ENCODE peak calls at places on chromosomes 13 and 19, in eight cellular contexts. U is heart left ventricle, Z is K562, K is mesendoderm, F is right lobe of liver, E is suprapubic skin, W is psoas muscle, A is PC-3. C is an unnamed sample. For H3K36me3, the result is how much of the 10 kb centered on the place peaks cover.

GRCh38 chr13:20287976-20288375 is 55.9 kb upstream of the GJB6 start:
- DNase-seq in U (no peak), Z (no peak), K (no peak), F (no peak), E (no peak), W (no peak), A (no peak), C (no peak)

GRCh38 chr13:23365652-23366051 is 67.8 kb downstream of the SACS start:
- DNase-seq in U (no peak), Z (no peak), K (no peak), F (no peak), E (no peak), W (no peak), A (no peak), C (no peak)

GRCh38 chr13:74047925-74048324 is 86.3 kb downstream of the KLF12 start:
- DNase-seq in U (no peak), Z (no peak), K (no peak), F (no peak), E (no peak), W (no peak), A (peak), C (peak)

GRCh38 chr13:105220063-105220462 is 1315.4 kb downstream of the EFNB2 start:
- DNase-seq in U (no peak), Z (no peak), K (no peak), F (no peak), E (no peak), W (no peak), A (no peak), C (no peak)

GRCh38 chr19:9878511-9879196 is 43.5 kb downstream of the PIN1 start:
- DNase-seq in U (no peak), Z (no peak), K (peak), F (no peak), E (no peak), W (no peak), A (no peak), C (no peak)

GRCh38 chr13:23050126-23050525 is 130.7 kb upstream of the SGCG start:
- DNase-seq in U (no peak), Z (no peak), K (peak), F (no peak), E (no peak), W (no peak), A (no peak), C (no peak)

GRCh38 chr19:9996541-9996940 is 13.8 kb downstream of the COL5A3 start:
- DNase-seq in U (no peak), Z (no peak), K (no peak), F (no peak), E (no peak), W (no peak), A (no peak), C (no peak)

GRCh38 chr13:36712290-36712689 is 38.5 kb downstream of the SERTM1 start:
- DNase-seq in U (no peak), Z (no peak), K (no peak), F (no peak), E (no peak), W (no peak), A (no peak), C (no peak)

GRCh38 chr19:19866599-19867248 is 1.0 kb downstream of the ZNF253 start:
- DNase-seq in U (no peak), Z (peak), K (peak), F (no peak), E (no peak), W (peak), A (no peak), C (peak)

GRCh38 chr19:3849092-3849491 is 19.7 kb downstream of the ZFR2 start:
- DNase-seq in U (no peak), Z (peak), K (peak), F (no peak), E (no peak), W (no peak), A (peak), C (peak)

GRCh38 chr13:24502567-24503375 is 9.8 kb downstream of the PARP4 start:
- DNase-seq in U (no peak), Z (no peak), K (peak), F (peak), E (peak), W (no peak), A (peak), C (peak)

GRCh38 chr13:46831588-46832194 is 34.7 kb upstream of the ESD start:
- DNase-seq in U (no peak), Z (peak), K (peak), F (no peak), E (no peak), W (no peak), A (peak), C (peak)

GRCh38 chr19:1066748-1067340 is at the start of gene ARHGAP45:
- DNase-seq in U (no peak), Z (peak), K (peak), F (peak), E (peak), W (peak), A (peak), C (peak)

GRCh38 chr13:26327905-26328304 is 74.0 kb downstream of the CDK8 start:
- DNase-seq in U (no peak), Z (no peak), K (no peak), F (no peak), E (no peak), W (no peak), A (peak), C (no peak)
- H3K36me3 ChIP-seq in U (under half), Z (under half), K (under half), F (under half), E (under half), W (under half), A (under half), C (under half)

DNA sequence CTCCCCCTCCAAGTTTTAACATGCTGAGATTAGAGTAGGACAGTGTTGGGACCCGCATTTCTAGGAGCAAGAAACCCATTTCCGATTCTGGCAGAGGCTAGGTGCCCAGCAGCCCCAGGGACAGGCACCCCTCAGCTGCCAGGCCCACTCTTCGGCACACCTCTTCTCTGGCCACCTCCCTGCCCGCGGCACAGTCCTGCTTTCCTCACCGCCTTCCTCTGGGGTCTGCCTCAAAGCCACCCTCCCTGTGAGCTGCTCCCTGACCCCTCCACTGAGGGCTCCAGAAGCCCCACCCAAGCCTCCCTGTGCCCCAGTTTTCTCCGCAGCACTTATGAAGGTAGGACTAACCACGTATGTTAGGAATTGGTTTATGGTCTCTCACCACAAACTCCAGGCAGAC is 79.9 kb downstream of the STK24 start:
- DNase-seq in U (no peak), Z (no peak), K (no peak), F (peak), E (peak), W (no peak), A (no peak), C (no peak)
- H3K36me3 ChIP-seq in U (under half), Z (under half), K (under half), F (under half), E (under half), W (under half), A (under half), C (under half)

GRCh38 chr19:2216361-2217225 is 19.5 kb downstream of the PLEKHJ1 start:
- DNase-seq in U (no peak), Z (no peak), K (no peak), F (no peak), E (no peak), W (no peak), A (no peak), C (no peak)

GRCh38 chr19:2213799-2214198 is 22.3 kb downstream of the PLEKHJ1 start:
- DNase-seq in U (no peak), Z (no peak), K (no peak), F (no peak), E (no peak), W (peak), A (no peak), C (no peak)

GRCh38 chr19:2212861-2213711 is 23.0 kb downstream of the PLEKHJ1 start:
- DNase-seq in U (no peak), Z (no peak), K (no peak), F (no peak), E (no peak), W (no peak), A (no peak), C (no peak)

GRCh38 chr19:2215281-2215751 is 20.8 kb downstream of the PLEKHJ1 start:
- DNase-seq in U (no peak), Z (no peak), K (peak), F (no peak), E (no peak), W (no peak), A (no peak), C (peak)

DNA sequence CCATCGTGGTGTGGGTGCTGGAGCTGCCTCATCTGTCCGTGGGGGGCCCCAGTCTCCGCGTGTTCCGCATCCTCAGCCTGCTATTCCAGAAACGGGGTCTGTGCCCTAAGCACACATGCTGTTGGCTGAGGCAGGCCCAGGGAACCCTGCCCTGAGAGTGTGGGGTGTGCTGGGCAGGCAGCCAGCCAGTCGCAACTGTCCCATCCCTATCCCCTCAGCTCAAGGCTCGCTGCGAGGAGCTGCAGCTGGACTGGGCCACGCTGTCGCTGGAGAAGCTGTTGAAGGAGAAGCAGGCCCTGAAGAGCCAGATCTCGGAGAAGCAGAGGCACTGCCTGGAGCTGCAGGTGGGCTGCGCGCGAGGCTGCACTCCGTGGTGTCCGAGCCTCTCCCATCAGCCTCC is 21.9 kb downstream of the PLEKHJ1 start:
- DNase-seq in U (no peak), Z (no peak), K (no peak), F (no peak), E (no peak), W (no peak), A (no peak), C (no peak)
- H3K36me3 ChIP-seq in U (under half), Z (half or more), K (under half), F (under half), E (half or more), W (under half), A (under half), C (under half)

GRCh38 chr19:7985481-7985911 is 19.9 kb downstream of the ELAVL1 start:
- DNase-seq in U (no peak), Z (no peak), K (no peak), F (no peak), E (no peak), W (peak), A (no peak), C (no peak)

GRCh38 chr19:7982651-7983099 is 22.8 kb downstream of the ELAVL1 start:
- DNase-seq in U (no peak), Z (no peak), K (no peak), F (peak), E (no peak), W (peak), A (no peak), C (no peak)

GRCh38 chr19:7983286-7983950 is 22.0 kb downstream of the ELAVL1 start:
- DNase-seq in U (no peak), Z (no peak), K (no peak), F (peak), E (no peak), W (peak), A (no peak), C (no peak)

GRCh38 chr19:7982103-7982502 is 23.3 kb downstream of the ELAVL1 start:
- DNase-seq in U (no peak), Z (no peak), K (no peak), F (peak), E (no peak), W (peak), A (no peak), C (no peak)

GRCh38 chr19:7983995-7984837 is 21.2 kb downstream of the ELAVL1 start:
- DNase-seq in U (no peak), Z (no peak), K (no peak), F (peak), E (no peak), W (no peak), A (peak), C (no peak)
- H3K36me3 ChIP-seq in U (under half), Z (half or more), K (under half), F (under half), E (under half), W (under half), A (half or more), C (under half)

GRCh38 chr13:30159446-30159839 is 147.9 kb downstream of the KATNAL1 start:
- DNase-seq in U (no peak), Z (no peak), K (no peak), F (no peak), E (no peak), W (no peak), A (peak), C (no peak)

GRCh38 chr13:30156826-30157615 is 150.3 kb downstream of the KATNAL1 start:
- DNase-seq in U (no peak), Z (no peak), K (peak), F (no peak), E (no peak), W (no peak), A (no peak), C (no peak)

GRCh38 chr13:30156270-30156669 is 151.1 kb downstream of the KATNAL1 start:
- DNase-seq in U (no peak), Z (no peak), K (no peak), F (no peak), E (no peak), W (no peak), A (peak), C (no peak)

GRCh38 chr13:30157616-30157993 is 149.7 kb downstream of the KATNAL1 start:
- DNase-seq in U (no peak), Z (no peak), K (no peak), F (no peak), E (no peak), W (no peak), A (no peak), C (no peak)

GRCh38 chr13:30158774-30159445 is 148.4 kb downstream of the KATNAL1 start:
- DNase-seq in U (no peak), Z (no peak), K (no peak), F (no peak), E (no peak), W (no peak), A (peak), C (no peak)
- H3K36me3 ChIP-seq in U (under half), Z (under half), K (under half), F (under half), E (under half), W (under half), A (under half), C (under half)

GRCh38 chr19:52889931-52890330 is 7.5 kb downstream of the ZNF320 start:
- DNase-seq in U (no peak), Z (no peak), K (peak), F (no peak), E (no peak), W (no peak), A (no peak), C (no peak)
- H3K36me3 ChIP-seq in U (under half), Z (half or more), K (under half), F (under half), E (half or more), W (under half), A (half or more), C (under half)

GRCh38 chr19:58217607-58218391 is 10.9 kb upstream of the ZNF544 start:
- DNase-seq in U (no peak), Z (no peak), K (no peak), F (no peak), E (no peak), W (no peak), A (no peak), C (no peak)

GRCh38 chr19:58209577-58209976 is 19.1 kb upstream of the ZNF544 start:
- DNase-seq in U (no peak), Z (no peak), K (no peak), F (no peak), E (no peak), W (no peak), A (no peak), C (no peak)

GRCh38 chr19:58213075-58213369 is 15.7 kb upstream of the ZNF544 start:
- DNase-seq in U (no peak), Z (no peak), K (no peak), F (no peak), E (no peak), W (no peak), A (no peak), C (no peak)

GRCh38 chr19:58217069-58217481 is 11.6 kb upstream of the ZNF544 start:
- DNase-seq in U (no peak), Z (no peak), K (no peak), F (no peak), E (no peak), W (no peak), A (no peak), C (no peak)

DNA sequence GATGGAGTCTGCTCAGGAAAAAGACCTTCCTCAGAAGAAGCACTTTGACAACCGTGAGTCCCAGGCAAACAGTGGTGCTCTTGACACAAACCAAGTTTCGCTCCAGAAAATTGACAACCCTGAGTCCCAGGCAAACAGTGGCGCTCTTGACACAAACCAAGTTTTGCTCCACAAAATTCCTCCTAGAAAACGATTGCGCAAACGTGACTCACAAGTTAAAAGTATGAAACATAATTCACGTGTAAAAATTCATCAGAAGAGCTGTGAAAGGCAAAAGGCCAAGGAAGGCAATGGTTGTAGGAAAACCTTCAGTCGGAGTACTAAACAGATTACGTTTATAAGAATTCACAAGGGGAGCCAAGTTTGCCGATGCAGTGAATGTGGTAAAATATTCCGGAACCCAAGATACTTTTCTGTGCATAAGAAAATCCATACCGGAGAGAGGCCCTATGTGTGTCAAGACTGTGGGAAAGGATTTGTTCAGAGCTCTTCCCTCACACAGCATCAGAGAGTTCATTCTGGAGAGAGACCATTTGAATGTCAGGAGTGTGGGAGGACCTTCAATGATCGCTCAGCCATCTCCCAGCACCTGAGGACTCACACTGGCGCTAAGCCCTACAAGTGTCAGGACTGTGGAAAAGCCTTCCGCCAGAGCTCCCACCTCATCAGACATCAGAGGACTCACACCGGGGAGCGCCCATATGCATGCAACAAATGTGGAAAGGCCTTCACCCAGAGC is 16.2 kb upstream of the ZNF544 start:
- DNase-seq in U (no peak), Z (no peak), K (peak), F (no peak), E (no peak), W (no peak), A (no peak), C (no peak)
- H3K36me3 ChIP-seq in U (half or more), Z (half or more), K (under half), F (under half), E (half or more), W (under half), A (half or more), C (under half)

GRCh38 chr19:5590151-5590864 is 22.6 kb upstream of the TINCR start:
- DNase-seq in U (no peak), Z (no peak), K (no peak), F (no peak), E (no peak), W (peak), A (no peak), C (no peak)

GRCh38 chr19:5587661-5588060 is 19.9 kb upstream of the TINCR start:
- DNase-seq in U (no peak), Z (no peak), K (no peak), F (no peak), E (no peak), W (peak), A (no peak), C (no peak)

GRCh38 chr19:5590865-5591154 is 23.1 kb upstream of the TINCR start:
- DNase-seq in U (no peak), Z (no peak), K (no peak), F (no peak), E (no peak), W (no peak), A (no peak), C (no peak)

GRCh38 chr19:5588441-5588840 is 20.7 kb upstream of the TINCR start:
- DNase-seq in U (no peak), Z (no peak), K (no peak), F (no peak), E (no peak), W (peak), A (no peak), C (no peak)

DNA sequence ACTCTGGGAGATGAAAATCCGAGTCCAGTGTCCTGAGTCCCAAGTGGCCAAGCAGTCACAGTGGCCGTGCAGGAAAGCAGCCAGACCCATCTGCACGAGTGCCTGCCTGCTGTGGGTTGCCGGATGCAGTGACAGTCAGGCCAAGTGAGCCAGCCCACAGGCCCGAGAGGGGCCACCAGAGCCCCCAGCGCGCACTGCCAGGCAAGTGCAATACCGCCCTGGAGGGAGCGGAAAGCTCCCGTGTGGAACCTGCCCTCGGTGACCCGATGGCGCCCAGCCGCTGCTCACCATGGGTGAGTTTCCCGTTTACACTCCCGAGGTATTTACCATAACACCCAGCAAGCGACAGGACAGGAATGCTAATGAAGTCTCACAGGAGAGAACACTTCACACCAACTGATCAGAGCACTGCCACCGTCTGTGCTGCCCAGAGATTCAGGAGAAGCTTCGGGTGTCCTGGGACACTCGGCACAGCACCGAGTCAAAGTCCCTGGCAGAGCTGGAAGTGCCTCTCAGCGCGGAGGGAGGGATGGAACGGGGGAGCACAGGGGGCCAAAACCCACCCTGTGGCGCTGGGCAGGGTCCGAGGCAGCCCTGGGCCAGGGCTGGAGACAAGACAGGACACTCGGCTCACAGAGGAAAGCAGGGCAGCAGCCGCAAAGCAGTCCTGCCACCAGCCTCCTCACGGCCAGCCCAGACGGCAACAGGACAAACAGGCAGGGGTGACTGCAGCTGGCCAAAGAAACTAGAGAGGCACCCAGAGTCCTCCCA is 21.3 kb upstream of the TINCR start:
- DNase-seq in U (no peak), Z (no peak), K (peak), F (no peak), E (no peak), W (peak), A (no peak), C (no peak)
- H3K36me3 ChIP-seq in U (half or more), Z (half or more), K (under half), F (half or more), E (half or more), W (under half), A (half or more), C (under half)

GRCh38 chr13:76886292-76887061 is at the start of gene KCTD12:
- DNase-seq in U (peak), Z (peak), K (peak), F (peak), E (peak), W (peak), A (peak), C (peak)
- H3K36me3 ChIP-seq in U (under half), Z (under half), K (under half), F (under half), E (under half), W (under half), A (under half), C (under half)

C was measured in neural progenitor cell.